ENCODE peak calls at places on chromosomes 12 and 14, in seven cellular contexts. H is GM20000; K is activated gamma-delta T cell treated with anti-CD3 and anti-CD28 coated beads, Interleukin-2, amount 50 U/mL, for 16 hours; S is naive B cell; W is GM06990; Q is T-helper 17 cell; C is cerebellum. B is an unnamed sample.

GRCh38 chr12:91381309-91381804 is 198.7 kb upstream of the DCN start:
- DNase-seq in K (no peak), C (peak; percentile 86), Q (no peak), S (peak; percentile 39), W (peak; percentile 7), H (peak; percentile 35), B (peak; percentile 91)

GRCh38 chr12:31431721-31432120 is 105.8 kb upstream of the SINHCAF start:
- DNase-seq in C (no peak), S (no peak), K (no peak), W (no peak), H (no peak), Q (no peak), B (peak; percentile 30)

GRCh38 chr12:53575502-53576264 is 50.5 kb downstream of the ATF7 start:
- DNase-seq in Q (no peak), C (no peak), K (no peak), H (no peak), W (no peak), S (no peak), B (peak; percentile 84)

GRCh38 chr12:128819293-128820144 is 4.2 kb downstream of the SLC15A4 start:
- DNase-seq in Q (no peak), C (no peak), W (no peak), K (no peak), H (no peak), S (no peak), B (no peak)

GRCh38 chr12:112839386-112839972 is 47.9 kb downstream of the RPH3A start:
- DNase-seq in H (no peak), C (no peak), W (no peak), S (no peak), K (no peak), Q (no peak), B (peak; percentile 82)

GRCh38 chr12:95497031-95497430 is 23.1 kb downstream of the METAP2 start:
- DNase-seq in K (no peak), C (no peak), Q (no peak), W (no peak), S (no peak), H (no peak), B (no peak)

GRCh38 chr14:102775855-102776760 is 1.1 kb upstream of the TRAF3 start:
- DNase-seq in Q (no peak), H (peak; percentile 59), W (peak; percentile 73), C (peak; percentile 23), K (no peak), S (no peak), B (peak; percentile 90)

GRCh38 chr14:53696217-53696965 is 260.2 kb downstream of the BMP4 start:
- DNase-seq in W (no peak), K (no peak), S (no peak), C (no peak), H (no peak), Q (no peak), B (peak; percentile 12)

GRCh38 chr12:12925383-12925782 is 26.6 kb downstream of the GPRC5D start:
- DNase-seq in W (no peak), K (no peak), Q (no peak), S (no peak), H (no peak), C (no peak), B (no peak)

GRCh38 chr14:63672417-63673180 is 30.9 kb upstream of the WDR89 start:
- DNase-seq in H (no peak), S (no peak), K (no peak), Q (no peak), C (no peak), W (no peak), B (peak; percentile 24)

GRCh38 chr12:1297206-1297605 is 297.2 kb downstream of the FBXL14 start:
- DNase-seq in C (no peak), K (no peak), Q (no peak), S (no peak), H (no peak), W (no peak), B (peak; percentile 74)

GRCh38 chr12:2264622-2265306 is 212.0 kb downstream of the CACNA1C start:
- DNase-seq in K (no peak), W (no peak), Q (no peak), H (no peak), S (no peak), C (no peak), B (peak; percentile 98)

GRCh38 chr12:10283028-10283427 is 24.6 kb upstream of the KLRD1 start:
- DNase-seq in Q (no peak), H (no peak), S (no peak), C (no peak), W (no peak), K (no peak), B (no peak)

GRCh38 chr12:48061943-48062719 is 43.7 kb downstream of the SENP1 start:
- DNase-seq in S (no peak), W (no peak), Q (no peak), H (no peak), K (no peak), C (no peak), B (no peak)

GRCh38 chr14:53692451-53693330 is 263.9 kb downstream of the BMP4 start:
- DNase-seq in W (no peak), K (no peak), C (no peak), H (no peak), Q (no peak), S (no peak), B (no peak)

GRCh38 chr12:28222081-28222700 is 31.9 kb downstream of the CCDC91 start:
- DNase-seq in C (no peak), H (no peak), S (no peak), K (peak; percentile 40), W (no peak), Q (peak; percentile 20), B (no peak)